ENCODE peak calls at places on chromosomes 13 and 19, in ten cellular contexts. L, I, O, N, K, R, E, V, T and A are unnamed samples.

GRCh38 chr13:42215578-42216421 is 56.2 kb upstream of the AKAP11 start:
- DNase-seq in V (peak), I (no peak), T (no peak), N (peak), O (peak), E (peak), R (peak), L (peak), K (no peak), A (peak)

GRCh38 chr19:511101-511841 is 4.0 kb downstream of the TPGS1 start:
- DNase-seq in N (no peak), V (no peak), L (peak), K (no peak), E (no peak), R (peak), I (peak), O (peak), T (peak), A (no peak)

GRCh38 chr13:99542788-99543406 is 41.6 kb downstream of the TM9SF2 start:
- DNase-seq in L (peak), I (peak), N (no peak), E (no peak), R (no peak), T (no peak), O (peak), V (no peak), K (no peak), A (no peak)

GRCh38 chr19:39843919-39844793 is 2.0 kb downstream of the FBL start:
- DNase-seq in O (peak), I (no peak), N (peak), K (no peak), E (peak), L (peak), R (peak), T (no peak), V (peak), A (peak)

GRCh38 chr19:34733266-34733825 is 697 bp upstream of the ZNF181 start:
- DNase-seq in I (no peak), T (no peak), E (no peak), O (peak), V (no peak), K (no peak), L (no peak), N (no peak), R (no peak), A (no peak)

GRCh38 chr19:3695986-3696659 is 4.1 kb downstream of the PIP5K1C start:
- DNase-seq in L (no peak), O (no peak), T (no peak), R (no peak), N (no peak), K (no peak), V (no peak), E (no peak), I (no peak), A (no peak)

GRCh38 chr13:46100191-46100877 is 4.5 kb downstream of the CPB2 start:
- DNase-seq in E (no peak), V (no peak), I (no peak), L (no peak), N (no peak), T (no peak), R (no peak), K (no peak), O (peak), A (no peak)

GRCh38 chr19:27793128-27793643 is 1419.8 kb downstream of the UQCRFS1 start:
- DNase-seq in K (peak), O (peak), V (peak), T (no peak), N (peak), E (peak), I (peak), L (peak), R (peak), A (peak)

GRCh38 chr13:111177081-111177711 is 62.1 kb downstream of the ARHGEF7 start:
- DNase-seq in O (peak), I (peak), N (no peak), E (no peak), K (no peak), V (no peak), R (no peak), T (peak), L (peak), A (no peak)

GRCh38 chr13:59112375-59112774 is 1051.4 kb downstream of the DIAPH3 start:
- DNase-seq in T (no peak), O (peak), V (peak), I (no peak), E (peak), R (no peak), N (peak), L (no peak), K (no peak), A (peak)

GRCh38 chr13:49517461-49517860 is 21.7 kb downstream of the PHF11 start:
- DNase-seq in O (no peak), T (no peak), V (peak), R (no peak), N (no peak), I (no peak), K (no peak), L (no peak), E (no peak), A (no peak)

GRCh38 chr13:31046711-31047279 is 114.3 kb downstream of the TEX26 start:
- DNase-seq in V (no peak), N (peak), R (peak), K (no peak), E (no peak), I (no peak), L (no peak), O (no peak), T (no peak), A (no peak)

GRCh38 chr13:31827707-31828106 is 88.4 kb downstream of the RXFP2 start:
- DNase-seq in R (no peak), N (peak), O (no peak), E (no peak), I (no peak), V (no peak), L (no peak), T (no peak), K (no peak), A (no peak)

GRCh38 chr19:12939292-12939606 is 840 bp downstream of the CALR start:
- DNase-seq in T (no peak), N (no peak), R (no peak), V (peak), E (no peak), L (peak), I (peak), O (no peak), K (no peak), A (peak)

GRCh38 chr19:17841810-17842662 is 5.7 kb downstream of the JAK3 start:
- DNase-seq in T (peak), K (peak), R (peak), V (peak), L (peak), N (peak), I (peak), O (no peak), E (peak), A (no peak)

GRCh38 chr13:23347601-23348000 is 85.9 kb downstream of the SACS start:
- DNase-seq in K (no peak), L (no peak), V (no peak), O (no peak), T (no peak), N (no peak), E (no peak), I (no peak), R (no peak), A (no peak)

GRCh38 chr19:16628984-16629691 is 1.1 kb upstream of the MED26 start:
- DNase-seq in L (no peak), K (no peak), O (peak), T (no peak), R (no peak), E (peak), N (peak), I (no peak), V (peak), A (no peak)

GRCh38 chr19:21947775-21948174 is 63.0 kb downstream of the ZNF208 start:
- DNase-seq in I (no peak), O (no peak), V (no peak), N (no peak), R (no peak), K (no peak), T (no peak), L (no peak), E (no peak), A (no peak)

GRCh38 chr19:33796164-33797100 is at the start of gene KCTD15:
- DNase-seq in K (no peak), R (no peak), T (no peak), O (no peak), L (no peak), E (no peak), N (peak), V (no peak), I (no peak), A (peak)

GRCh38 chr13:99386911-99387788 is 80.0 kb upstream of the GPR183 start:
- DNase-seq in I (peak), L (peak), O (peak), E (no peak), K (peak), T (peak), N (peak), R (no peak), V (peak), A (peak)

GRCh38 chr13:78060966-78061365 is 142.3 kb upstream of the EDNRB start:
- DNase-seq in T (no peak), I (no peak), L (no peak), E (no peak), K (no peak), N (peak), V (no peak), R (no peak), O (no peak), A (no peak)

GRCh38 chr13:27034678-27035111 is 136.9 kb downstream of the USP12 start:
- DNase-seq in I (no peak), E (no peak), R (no peak), O (no peak), N (no peak), T (no peak), V (no peak), K (no peak), L (no peak), A (no peak)

GRCh38 chr13:71148391-71148790 is 718.6 kb downstream of the DACH1 start:
- DNase-seq in R (peak), E (no peak), V (no peak), T (no peak), O (no peak), K (no peak), L (no peak), N (no peak), I (no peak), A (no peak)

GRCh38 chr13:79385694-79386093 is 20.4 kb downstream of the RBM26 start:
- DNase-seq in K (no peak), E (no peak), T (no peak), V (no peak), L (peak), N (peak), O (peak), R (no peak), I (peak), A (no peak)

GRCh38 chr19:58572026-58572817 is 913 bp downstream of the MZF1 start:
- DNase-seq in K (no peak), R (no peak), N (no peak), T (no peak), O (no peak), L (no peak), E (no peak), I (no peak), V (no peak), A (no peak)

GRCh38 chr19:30023330-30023729 is 81.3 kb downstream of the URI1 start:
- DNase-seq in R (no peak), T (no peak), O (peak), E (no peak), V (no peak), I (no peak), N (no peak), K (no peak), L (no peak), A (no peak)

GRCh38 chr13:34435338-34435737 is 506.7 kb upstream of the NBEA start:
- DNase-seq in L (no peak), I (no peak), K (no peak), E (no peak), V (peak), T (no peak), O (no peak), N (peak), R (no peak), A (no peak)

GRCh38 chr13:112466132-112467025 is 90.2 kb downstream of the SPACA7 start:
- DNase-seq in R (no peak), O (no peak), I (no peak), L (no peak), N (no peak), V (no peak), E (no peak), T (no peak), K (no peak), A (no peak)

GRCh38 chr13:69109891-69110525 is 997.6 kb upstream of the ATXN8OS start:
- DNase-seq in R (no peak), O (no peak), E (no peak), V (no peak), K (no peak), N (no peak), T (no peak), I (no peak), L (no peak), A (no peak)

GRCh38 chr13:25478186-25478585 is 106.4 kb downstream of the ATP8A2 start:
- DNase-seq in N (peak), R (no peak), V (no peak), T (no peak), O (no peak), K (no peak), E (no peak), L (no peak), I (no peak), A (no peak)

GRCh38 chr19:13849991-13850909 is 26.7 kb upstream of the NANOS3 start:
- DNase-seq in N (peak), V (peak), R (peak), O (peak), T (peak), E (no peak), K (peak), I (peak), L (peak), A (peak)

GRCh38 chr13:51894239-51894638 is 32.5 kb downstream of the CCDC70 start:
- DNase-seq in L (no peak), E (no peak), T (no peak), R (no peak), I (no peak), O (no peak), V (no peak), N (peak), K (no peak), A (no peak)

GRCh38 chr19:30587869-30588268 is 215.7 kb downstream of the ZNF536 start:
- DNase-seq in N (no peak), O (no peak), L (no peak), T (no peak), K (no peak), V (no peak), E (no peak), I (no peak), R (no peak), A (no peak)

GRCh38 chr19:16890461-16891184 is 1.8 kb downstream of the F2RL3 start:
- DNase-seq in V (no peak), E (no peak), L (no peak), R (no peak), O (peak), T (no peak), N (no peak), K (no peak), I (no peak), A (no peak)

GRCh38 chr13:45314822-45315221 is 26.2 kb downstream of the TPT1 start:
- DNase-seq in V (no peak), N (no peak), L (no peak), R (no peak), O (no peak), E (no peak), K (no peak), I (no peak), T (no peak), A (no peak)